ENCODE peak calls at places on chromosomes 7 and 10, in five cellular contexts. One of them, this sample, is unnamed.

GRCh38 chr7:132402751-132403245 is 173.5 kb downstream of the PLXNA4 start:
- DNase-seq in iris pigment epithelial cell: no peak
- DNase-seq in T follicular helper cell: no peak
- DNase-seq in activated CD8-positive, alpha-beta memory T cell treated with anti-CD3 and anti-CD28 coated beads for 48 hours: no peak
- DNase-seq in endodermal cell: no peak
- DNase-seq in this sample: no peak

GRCh38 chr7:41121228-41121627 is 581.7 kb downstream of the INHBA start:
- DNase-seq in iris pigment epithelial cell: no peak
- DNase-seq in T follicular helper cell: no peak
- DNase-seq in activated CD8-positive, alpha-beta memory T cell treated with anti-CD3 and anti-CD28 coated beads for 48 hours: no peak
- DNase-seq in endodermal cell: no peak
- DNase-seq in this sample: no peak

GRCh38 chr10:111983970-111984525 is 199.5 kb downstream of the GPAM start:
- DNase-seq in iris pigment epithelial cell: no peak
- DNase-seq in T follicular helper cell: no peak
- DNase-seq in activated CD8-positive, alpha-beta memory T cell treated with anti-CD3 and anti-CD28 coated beads for 48 hours: no peak
- DNase-seq in endodermal cell: peak
- DNase-seq in this sample: no peak

GRCh38 chr10:6665847-6666246 is 85.8 kb upstream of the PRKCQ start:
- DNase-seq in iris pigment epithelial cell: no peak
- DNase-seq in T follicular helper cell: no peak
- DNase-seq in activated CD8-positive, alpha-beta memory T cell treated with anti-CD3 and anti-CD28 coated beads for 48 hours: no peak
- DNase-seq in endodermal cell: no peak
- DNase-seq in this sample: no peak

GRCh38 chr7:106747804-106748203 is 86.8 kb upstream of the CCDC71L start:
- DNase-seq in iris pigment epithelial cell: no peak
- DNase-seq in T follicular helper cell: no peak
- DNase-seq in activated CD8-positive, alpha-beta memory T cell treated with anti-CD3 and anti-CD28 coated beads for 48 hours: no peak
- DNase-seq in endodermal cell: no peak
- DNase-seq in this sample: no peak

GRCh38 chr7:20329389-20330175 is 1.1 kb upstream of the ITGB8 start:
- DNase-seq in iris pigment epithelial cell: peak
- DNase-seq in T follicular helper cell: no peak
- DNase-seq in activated CD8-positive, alpha-beta memory T cell treated with anti-CD3 and anti-CD28 coated beads for 48 hours: no peak
- DNase-seq in endodermal cell: peak
- DNase-seq in this sample: peak

GRCh38 chr7:39554583-39555140 is 11.5 kb upstream of the YAE1 start:
- DNase-seq in iris pigment epithelial cell: no peak
- DNase-seq in T follicular helper cell: no peak
- DNase-seq in activated CD8-positive, alpha-beta memory T cell treated with anti-CD3 and anti-CD28 coated beads for 48 hours: no peak
- DNase-seq in endodermal cell: no peak
- DNase-seq in this sample: no peak

GRCh38 chr7:99631311-99632109 is 14.8 kb downstream of the ZSCAN25 start:
- DNase-seq in iris pigment epithelial cell: peak
- DNase-seq in T follicular helper cell: no peak
- DNase-seq in activated CD8-positive, alpha-beta memory T cell treated with anti-CD3 and anti-CD28 coated beads for 48 hours: no peak
- DNase-seq in endodermal cell: peak
- DNase-seq in this sample: no peak

GRCh38 chr7:139948167-139948566 is 114.6 kb downstream of the PARP12 start:
- DNase-seq in iris pigment epithelial cell: no peak
- DNase-seq in T follicular helper cell: no peak
- DNase-seq in activated CD8-positive, alpha-beta memory T cell treated with anti-CD3 and anti-CD28 coated beads for 48 hours: no peak
- DNase-seq in endodermal cell: no peak
- DNase-seq in this sample: no peak

GRCh38 chr7:124459101-124460052 is 306.2 kb downstream of the GPR37 start:
- DNase-seq in iris pigment epithelial cell: peak
- DNase-seq in T follicular helper cell: no peak
- DNase-seq in activated CD8-positive, alpha-beta memory T cell treated with anti-CD3 and anti-CD28 coated beads for 48 hours: no peak
- DNase-seq in endodermal cell: no peak
- DNase-seq in this sample: peak

GRCh38 chr10:47179291-47179647 is 120.7 kb upstream of the GDF10 start:
- DNase-seq in iris pigment epithelial cell: no peak
- DNase-seq in T follicular helper cell: no peak
- DNase-seq in activated CD8-positive, alpha-beta memory T cell treated with anti-CD3 and anti-CD28 coated beads for 48 hours: no peak
- DNase-seq in endodermal cell: peak
- DNase-seq in this sample: no peak

GRCh38 chr7:27062946-27063345 is 32.9 kb downstream of the HOXA1 start:
- DNase-seq in iris pigment epithelial cell: no peak
- DNase-seq in T follicular helper cell: no peak
- DNase-seq in activated CD8-positive, alpha-beta memory T cell treated with anti-CD3 and anti-CD28 coated beads for 48 hours: no peak
- DNase-seq in endodermal cell: no peak
- DNase-seq in this sample: no peak

GRCh38 chr10:90435296-90435695 is 422.5 kb downstream of the HTR7 start:
- DNase-seq in iris pigment epithelial cell: peak
- DNase-seq in T follicular helper cell: no peak
- DNase-seq in activated CD8-positive, alpha-beta memory T cell treated with anti-CD3 and anti-CD28 coated beads for 48 hours: no peak
- DNase-seq in endodermal cell: no peak
- DNase-seq in this sample: no peak

GRCh38 chr10:88848499-88848898 is 3.1 kb downstream of the ANKRD22 start:
- DNase-seq in iris pigment epithelial cell: peak
- DNase-seq in T follicular helper cell: no peak
- DNase-seq in activated CD8-positive, alpha-beta memory T cell treated with anti-CD3 and anti-CD28 coated beads for 48 hours: no peak
- DNase-seq in endodermal cell: no peak
- DNase-seq in this sample: no peak

GRCh38 chr10:44906476-44906875 is 4.7 kb upstream of the TMEM72 start:
- DNase-seq in iris pigment epithelial cell: no peak
- DNase-seq in T follicular helper cell: no peak
- DNase-seq in activated CD8-positive, alpha-beta memory T cell treated with anti-CD3 and anti-CD28 coated beads for 48 hours: no peak
- DNase-seq in endodermal cell: no peak
- DNase-seq in this sample: no peak

GRCh38 chr7:85535974-85536729 is 349.3 kb upstream of the SEMA3D start:
- DNase-seq in iris pigment epithelial cell: peak
- DNase-seq in T follicular helper cell: no peak
- DNase-seq in activated CD8-positive, alpha-beta memory T cell treated with anti-CD3 and anti-CD28 coated beads for 48 hours: no peak
- DNase-seq in endodermal cell: no peak
- DNase-seq in this sample: no peak

GRCh38 chr7:155713382-155713781 is 68.9 kb downstream of the RBM33 start:
- DNase-seq in iris pigment epithelial cell: no peak
- DNase-seq in T follicular helper cell: no peak
- DNase-seq in activated CD8-positive, alpha-beta memory T cell treated with anti-CD3 and anti-CD28 coated beads for 48 hours: no peak
- DNase-seq in endodermal cell: no peak
- DNase-seq in this sample: no peak

This sample was measured in SJSA1.